ENCODE peak calls at places on chromosome 12, in four cellular contexts. M, W, U and Q are unnamed samples.
A peak's percentile ranks its signal among the peaks of the same experiment; 100 is the strongest.

GRCh38 chr12:1481919-1482318 is 112.5 kb downstream of the FBXL14 start:
- DNase-seq in M (no peak), W (no peak), U (no peak), Q (no peak)

GRCh38 chr12:53869500-53869899 is 69.1 kb upstream of the HOXC13 start:
- DNase-seq in M (no peak), W (no peak), U (no peak), Q (no peak)

GRCh38 chr12:112907415-112908157 is 824 bp downstream of the OAS1 start:
- DNase-seq in M (no peak), W (no peak), U (peak; percentile 82), Q (no peak)

GRCh38 chr12:97752129-97752528 is 289.5 kb downstream of the RMST start:
- DNase-seq in M (no peak), W (no peak), U (no peak), Q (no peak)

GRCh38 chr12:51281202-51281924 is 11.1 kb upstream of the SMAGP start:
- DNase-seq in M (no peak), W (peak; percentile 47), U (no peak), Q (no peak)

GRCh38 chr12:42936991-42937390 is 347.4 kb upstream of the PRICKLE1 start:
- DNase-seq in M (no peak), W (no peak), U (no peak), Q (no peak)

GRCh38 chr12:127588224-127588623 is 678.7 kb upstream of the TMEM132C start:
- DNase-seq in M (no peak), W (peak; percentile 96), U (no peak), Q (no peak)

GRCh38 chr12:81759215-81759991 is at the start of gene PPFIA2:
- DNase-seq in M (peak; percentile 14), W (peak; percentile 54), U (no peak), Q (peak; percentile 18)

GRCh38 chr12:92362785-92363184 is 217.1 kb upstream of the BTG1 start:
- DNase-seq in M (no peak), W (no peak), U (peak; percentile 85), Q (no peak)